ENCODE peak calls at places on chromosomes 12 and 14, in six cellular contexts. K is body of pancreas, P is heart left ventricle, T is stomach, E is adrenal gland, U is breast epithelium. H is an unnamed sample.

GRCh38 chr14:61139006-61139599 is 142.0 kb downstream of the TMEM30B start:
- DNase-seq in K (no peak), E (no peak), U (no peak), P (no peak), T (no peak), H (no peak)

GRCh38 chr14:104586832-104587620 is 7.5 kb downstream of the C14orf180 start:
- DNase-seq in P (peak; percentile 80), K (no peak), E (peak; percentile 52), T (peak; percentile 80), U (no peak), H (no peak)

GRCh38 chr14:64764641-64765520 is 60.7 kb downstream of the PLEKHG3 start:
- DNase-seq in E (peak; percentile 77), P (peak; percentile 70), U (no peak), K (peak; percentile 76), T (peak; percentile 77), H (peak; percentile 54)

GRCh38 chr12:115866909-115867525 is 410.5 kb downstream of the MED13L start:
- DNase-seq in T (no peak), U (no peak), P (no peak), E (no peak), K (no peak), H (no peak)

GRCh38 chr12:14611640-14612203 is 44.0 kb upstream of the PLBD1 start:
- DNase-seq in U (no peak), T (no peak), E (no peak), K (no peak), P (no peak), H (no peak)

GRCh38 chr14:90576581-90576980 is 179.8 kb downstream of the CALM1 start:
- DNase-seq in K (no peak), E (no peak), U (no peak), P (no peak), T (no peak), H (no peak)

GRCh38 chr14:52286659-52287649 is 19.5 kb downstream of the PTGDR start:
- DNase-seq in E (no peak), K (no peak), P (no peak), U (no peak), T (no peak), H (no peak)

GRCh38 chr12:2390850-2391390 is 338.1 kb downstream of the CACNA1C start:
- DNase-seq in P (no peak), E (no peak), U (no peak), K (no peak), T (no peak), H (no peak)

DNA sequence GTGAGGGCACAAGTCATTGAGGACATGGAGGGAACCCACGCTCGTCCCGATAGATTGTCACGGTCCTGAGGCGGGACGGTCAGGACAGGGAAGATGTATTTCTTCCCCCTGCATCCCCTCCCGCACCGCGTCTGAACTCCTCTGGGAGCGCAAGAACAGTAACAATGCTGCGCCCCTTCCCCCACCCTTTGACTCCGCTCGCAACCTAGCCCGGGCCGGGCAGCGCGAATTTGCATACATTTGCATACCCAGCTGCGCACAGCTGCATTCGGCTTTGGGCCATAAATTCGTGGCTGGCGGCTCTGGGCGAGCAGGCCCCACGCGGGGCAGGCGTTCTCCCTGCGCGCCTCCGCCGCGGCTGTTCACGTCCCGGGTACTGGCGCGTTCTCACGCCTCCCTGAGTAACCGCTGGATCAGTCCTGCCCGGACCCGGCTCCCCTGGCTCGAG is 29.0 kb upstream of the SMUG1 start:
- DNase-seq in U (no peak), T (peak; percentile 32), K (no peak), P (peak; percentile 23), E (no peak), H (no peak)
- TF ChIP-seq POLR2A in U (no peak), T (no peak), K (no peak), P (no peak), E (no peak), H (no peak)

GRCh38 chr14:92524603-92525185 is 11.1 kb downstream of the RIN3 start:
- DNase-seq in U (no peak), T (no peak), P (no peak), E (no peak), K (no peak), H (no peak)
- H3K27ac ChIP-seq in U (no peak overlapping the region), T (no peak overlapping the region), P (no peak overlapping the region), E (no peak overlapping the region), K (no peak overlapping the region), H (no peak overlapping the region)

GRCh38 chr14:101000711-101001110 is 97.2 kb upstream of the RTL1 start:
- DNase-seq in T (no peak), U (no peak), K (no peak), P (no peak), E (no peak), H (no peak)
- H3K27me3 ChIP-seq in T (no peaks in the 10 kb centered on the region), U (no peaks in the 10 kb centered on the region), K (no peaks in the 10 kb centered on the region), P (no peaks in the 10 kb centered on the region), E (no peaks in the 10 kb centered on the region), H (no peaks in the 10 kb centered on the region)

GRCh38 chr14:99950191-99950590 is 115.0 kb upstream of the EVL start:
- DNase-seq in P (no peak), E (no peak), K (no peak), T (no peak), U (no peak), H (no peak)

GRCh38 chr14:99951085-99951484 is 114.1 kb upstream of the EVL start:
- DNase-seq in E (no peak), U (no peak), P (no peak), T (no peak), K (no peak), H (no peak)

GRCh38 chr14:99946652-99947489 is 118.4 kb upstream of the EVL start:
- DNase-seq in T (peak; percentile 55), K (peak; percentile 36), P (no peak), E (no peak), U (no peak), H (no peak)

GRCh38 chr14:99945732-99946651 is 119.2 kb upstream of the EVL start:
- DNase-seq in E (no peak), K (no peak), T (no peak), P (no peak), U (no peak), H (no peak)

GRCh38 chr14:99947695-99948094 is 117.5 kb upstream of the EVL start:
- DNase-seq in T (no peak), P (no peak), U (peak; percentile 44), K (no peak), E (no peak), H (no peak)
- TF ChIP-seq POLR2A in T (no peak), P (no peak), U (no peak), K (no peak), E (no peak), H (no peak)

H was measured in tibial nerve.